ENCODE peak calls at places on chromosomes 6 and 20, in four cellular contexts. T is HepG2, S is H1, J is K562. P is an unnamed sample.

GRCh38 chr20:47464380-47465101 is 37.1 kb upstream of the NCOA3 start:
- DNase-seq in T (peak; percentile 100), S (no peak), J (no peak), P (peak; percentile 99)

GRCh38 chr6:71406871-71407860 is 118.6 kb downstream of the OGFRL1 start:
- DNase-seq in T (no peak), S (no peak), J (no peak), P (peak; percentile 80)

GRCh38 chr6:30443657-30444450 is 45.5 kb upstream of the HLA-E start:
- DNase-seq in T (no peak), S (no peak), J (no peak), P (no peak)

GRCh38 chr6:53628354-53629119 is 37.0 kb downstream of the KLHL31 start:
- DNase-seq in T (no peak), S (no peak), J (no peak), P (no peak)

GRCh38 chr6:37485259-37485658 is 14.4 kb downstream of the CCDC167 start:
- DNase-seq in T (no peak), S (no peak), J (peak; percentile 69), P (peak; percentile 19)

GRCh38 chr6:142550310-142550709 is 248.5 kb downstream of the ADGRG6 start:
- DNase-seq in T (no peak), S (no peak), J (no peak), P (no peak)

GRCh38 chr6:32700391-32701040 is 34.1 kb upstream of the HLA-DQB1 start:
- DNase-seq in T (peak; percentile 56), S (peak; percentile 34), J (peak; percentile 19), P (peak; percentile 19)

GRCh38 chr6:56314683-56315523 is 67.5 kb upstream of the COL21A1 start:
- DNase-seq in T (peak; percentile 47), S (no peak), J (peak; percentile 14), P (peak; percentile 35)

GRCh38 chr6:108653864-108654402 is 93.2 kb downstream of the FOXO3 start:
- DNase-seq in T (no peak), S (no peak), J (no peak), P (no peak)

GRCh38 chr6:35166160-35166919 is 25.2 kb upstream of the TCP11 start:
- DNase-seq in T (no peak), S (no peak), J (no peak), P (no peak)

GRCh38 chr20:10922941-10923340 is 249.1 kb upstream of the JAG1 start:
- DNase-seq in T (no peak), S (no peak), J (no peak), P (no peak)

GRCh38 chr6:167825759-167826229 is 917 bp upstream of the AFDN start:
- DNase-seq in T (peak; percentile 52), S (peak; percentile 41), J (peak; percentile 86), P (peak; percentile 56)

GRCh38 chr20:47489448-47489872 is 12.2 kb upstream of the NCOA3 start:
- DNase-seq in T (no peak), S (no peak), J (no peak), P (no peak)

GRCh38 chr6:111573118-111573883 is 32.4 kb downstream of the TRAF3IP2 start:
- DNase-seq in T (no peak), S (no peak), J (no peak), P (no peak)

GRCh38 chr20:53578492-53579222 is 15.0 kb downstream of the ZNF217 start:
- DNase-seq in T (peak; percentile 94), S (no peak), J (peak; percentile 57), P (peak; percentile 90)

GRCh38 chr20:41064377-41064776 is 35.8 kb downstream of the TOP1 start:
- DNase-seq in T (no peak), S (no peak), J (no peak), P (no peak)

GRCh38 chr20:878511-879307 is 37.4 kb downstream of the ANGPT4 start:
- DNase-seq in T (no peak), S (no peak), J (peak; percentile 54), P (peak; percentile 35)

GRCh38 chr20:49644980-49645565 is 68.6 kb downstream of the B4GALT5 start:
- DNase-seq in T (no peak), S (no peak), J (no peak), P (no peak)

GRCh38 chr6:46626228-46626909 is 26.2 kb downstream of the CYP39A1 start:
- DNase-seq in T (peak; percentile 33), S (no peak), J (no peak), P (peak; percentile 16)

GRCh38 chr20:58523072-58523681 is 8.0 kb upstream of the APCDD1L start:
- DNase-seq in T (no peak), S (no peak), J (no peak), P (no peak)

GRCh38 chr6:8392569-8392968 is 42.8 kb downstream of the SLC35B3 start:
- DNase-seq in T (no peak), S (no peak), J (no peak), P (no peak)

GRCh38 chr20:62627901-62628612 is 14.2 kb upstream of the SLCO4A1 start:
- DNase-seq in T (no peak), S (no peak), J (no peak), P (no peak)
- TF ChIP-seq RNF2 in T (no peak), S (no peak), J (no peak), P (no peak)

DNA sequence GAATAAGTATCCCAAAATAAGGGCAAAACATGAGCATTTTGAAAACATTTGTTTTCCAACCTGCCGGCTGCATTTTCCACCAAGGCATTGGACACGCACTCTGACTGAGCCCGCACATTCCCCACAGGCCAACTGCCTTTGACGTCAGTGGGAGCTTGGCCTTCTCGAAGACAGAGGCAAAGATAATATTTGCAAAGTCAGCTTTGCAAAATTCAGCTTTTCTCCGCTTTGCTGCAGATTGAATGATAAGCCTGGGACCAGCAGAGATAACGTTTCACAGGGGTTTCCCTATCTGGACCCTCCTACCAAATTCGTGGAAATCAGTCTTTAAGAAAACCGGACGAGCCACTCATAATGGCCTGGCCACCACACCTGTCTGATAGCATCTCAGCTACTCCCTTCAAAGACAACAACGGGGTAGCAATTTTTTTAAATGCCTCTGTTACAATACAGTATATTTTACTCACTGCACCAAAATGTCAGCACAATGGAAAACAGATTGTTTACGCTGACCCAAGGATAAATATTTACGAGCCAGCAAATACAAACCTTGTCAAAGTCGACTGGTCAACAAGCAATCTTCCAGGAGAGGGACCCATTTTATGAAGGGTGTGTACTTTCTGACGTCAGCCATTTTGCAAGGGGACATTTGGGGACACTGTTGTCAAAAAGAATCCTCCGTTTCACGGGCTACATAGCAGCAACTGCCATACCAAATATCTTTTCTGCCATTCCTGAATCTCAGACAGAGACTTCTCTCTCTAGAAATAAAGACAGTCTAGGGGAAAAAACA is 100.5 kb downstream of the TFAP2A start:
- DNase-seq in T (no peak), S (no peak), J (peak; percentile 34), P (no peak)
- TF ChIP-seq RNF2 in T (no peak), S (no peak), J (peak; percentile 70), P (no peak)

DNA sequence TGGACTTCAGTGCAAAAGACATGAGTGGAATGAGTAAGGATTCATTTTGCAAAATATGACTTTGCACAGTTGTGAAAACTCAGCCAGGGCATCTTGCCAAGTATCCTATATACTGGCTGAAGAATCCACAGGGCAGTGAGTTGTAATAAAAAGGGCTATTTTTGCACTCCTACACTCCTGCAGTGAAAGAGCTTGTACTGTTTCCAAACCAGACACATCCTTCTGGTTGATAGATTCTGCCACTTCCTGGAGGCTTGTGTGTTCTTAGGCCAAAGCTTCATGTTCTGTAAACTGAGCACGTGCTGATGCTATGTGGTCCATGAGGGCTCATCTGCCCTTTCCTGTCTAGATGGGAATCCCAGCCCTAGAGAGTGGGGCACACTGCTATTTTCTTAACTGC is 34.9 kb downstream of the GMPR start:
- DNase-seq in T (no peak), S (no peak), J (no peak), P (no peak)
- TF ChIP-seq RNF2 in T (no peak), S (no peak), J (no peak), P (no peak)

GRCh38 chr20:33490934-33491656 is 1.2 kb downstream of the CBFA2T2 start:
- DNase-seq in T (no peak), S (no peak), J (no peak), P (no peak)

GRCh38 chr20:33493076-33493766 is 3.3 kb downstream of the CBFA2T2 start:
- DNase-seq in T (no peak), S (no peak), J (no peak), P (no peak)

GRCh38 chr20:33489495-33490022 is 337 bp upstream of the CBFA2T2 start:
- DNase-seq in T (peak; percentile 97), S (peak; percentile 77), J (peak; percentile 99), P (peak; percentile 97)

GRCh38 chr20:33490023-33490933 is at the start of gene CBFA2T2:
- DNase-seq in T (peak; percentile 34), S (no peak), J (no peak), P (peak; percentile 50)

DNA sequence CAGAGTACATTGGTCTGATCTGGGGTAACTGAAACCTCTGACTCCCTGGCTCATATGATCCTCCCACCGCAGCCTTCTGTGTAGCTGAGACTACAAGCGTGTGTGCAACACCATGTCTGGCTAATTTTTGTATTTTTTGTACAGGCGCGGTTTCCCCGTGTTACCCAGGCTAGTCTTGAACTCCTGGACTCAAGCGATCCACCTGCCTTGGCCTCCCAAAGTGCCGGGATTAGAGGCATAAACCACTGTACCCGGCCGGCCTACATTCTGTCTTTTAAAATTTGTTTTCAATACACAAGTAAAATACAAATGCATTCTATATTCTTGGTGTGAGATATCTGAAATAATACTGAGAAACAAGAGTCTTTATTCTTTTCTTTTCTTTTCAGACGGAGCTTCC is 1.7 kb upstream of the CBFA2T2 start:
- DNase-seq in T (no peak), S (no peak), J (no peak), P (no peak)
- TF ChIP-seq RNF2 in T (no peak), S (no peak), J (no peak), P (no peak)

GRCh38 chr6:52415333-52415732 is 4.8 kb upstream of the EFHC1 start:
- DNase-seq in T (no peak), S (no peak), J (no peak), P (no peak)

GRCh38 chr6:52415917-52416628 is 4.1 kb upstream of the EFHC1 start:
- DNase-seq in T (no peak), S (no peak), J (no peak), P (no peak)

GRCh38 chr6:52418606-52419005 is 1.5 kb upstream of the EFHC1 start:
- DNase-seq in T (no peak), S (no peak), J (no peak), P (no peak)

GRCh38 chr6:52417675-52418111 is 2.4 kb upstream of the EFHC1 start:
- DNase-seq in T (peak; percentile 48), S (no peak), J (peak; percentile 59), P (no peak)

DNA sequence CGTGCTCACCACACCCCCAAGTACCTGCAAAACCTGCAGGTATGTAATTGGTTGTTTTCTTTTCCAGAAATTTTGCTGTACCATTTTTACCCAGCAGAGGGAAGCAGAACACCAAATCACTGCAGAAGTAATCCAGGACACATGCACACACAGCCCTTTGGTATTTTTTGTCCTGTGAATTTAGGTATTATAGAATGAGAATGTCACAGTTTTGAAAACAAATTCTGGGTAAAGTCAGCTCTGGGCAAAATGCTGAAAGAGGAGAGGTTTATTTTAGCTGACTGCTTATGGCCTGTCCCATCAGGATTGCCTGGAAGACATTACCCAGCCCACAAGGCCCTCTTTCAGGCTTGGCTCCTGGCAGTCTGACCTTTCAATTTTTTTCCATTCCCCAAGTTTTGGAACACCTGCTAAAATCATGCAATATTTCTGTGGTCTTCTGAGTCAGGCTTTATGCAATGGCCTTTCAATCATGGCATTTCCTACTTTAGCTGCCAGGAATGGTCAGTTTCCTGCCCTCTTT is 3.5 kb upstream of the EFHC1 start:
- DNase-seq in T (peak; percentile 84), S (no peak), J (peak; percentile 60), P (peak; percentile 60)
- TF ChIP-seq RNF2 in T (no peak), S (no peak), J (no peak), P (no peak)

P was measured in A549.